ENCODE peak calls at places on chromosomes 5 and 9, in eight cellular contexts. E is MCF 10A, O is esophagus squamous epithelium, J is neural crest cell, B is hepatocyte, R is omental fat pad, N is vagina, G is PC-3. X is an unnamed sample.

GRCh38 chr5:157563373-157564148 is 12.0 kb downstream of the ADAM19 start:
- DNase-seq in J (no peak), B (no peak), G (peak), E (peak), R (no peak), O (no peak), N (peak), X (no peak)

GRCh38 chr5:6729400-6730310 is 16.4 kb downstream of the TENT4A start:
- DNase-seq in O (no peak), J (no peak), N (no peak), B (no peak), R (no peak), G (no peak), E (no peak), X (no peak)

GRCh38 chr5:172505403-172505759 is 51.1 kb upstream of the SH3PXD2B start:
- DNase-seq in B (no peak), J (no peak), R (no peak), N (peak), O (no peak), G (no peak), E (no peak), X (no peak)

GRCh38 chr5:1103505-1104326 is 8.1 kb downstream of the SLC12A7 start:
- DNase-seq in B (peak), R (no peak), O (no peak), G (no peak), J (no peak), E (no peak), N (no peak), X (no peak)

GRCh38 chr9:19630762-19631161 is 158.1 kb downstream of the SLC24A2 start:
- DNase-seq in G (no peak), O (no peak), J (no peak), N (no peak), B (no peak), R (no peak), E (no peak), X (no peak)

GRCh38 chr5:146426853-146427618 is 20.1 kb upstream of the TCERG1 start:
- DNase-seq in G (peak), E (peak), O (no peak), R (no peak), B (peak), N (no peak), J (no peak), X (peak)

GRCh38 chr9:113907282-113907681 is 31.2 kb downstream of the ZNF618 start:
- DNase-seq in O (no peak), R (no peak), G (no peak), N (peak), B (no peak), E (no peak), J (no peak), X (no peak)

GRCh38 chr5:131622633-131623032 is 12.4 kb downstream of the RAPGEF6 start:
- DNase-seq in E (no peak), N (no peak), B (no peak), R (no peak), G (peak), J (no peak), O (no peak), X (no peak)

GRCh38 chr9:82168585-82168984 is 180.0 kb downstream of the SPATA31D1 start:
- DNase-seq in N (no peak), G (peak), O (no peak), J (no peak), E (peak), B (peak), R (no peak), X (no peak)

GRCh38 chr5:120471971-120472370 is 7.9 kb downstream of the PRR16 start:
- DNase-seq in E (no peak), J (no peak), N (no peak), G (no peak), R (no peak), O (no peak), B (no peak), X (no peak)

GRCh38 chr9:137505421-137506140 is 44.6 kb downstream of the PNPLA7 start:
- DNase-seq in N (no peak), J (no peak), E (no peak), O (no peak), G (no peak), R (no peak), B (no peak), X (no peak)

GRCh38 chr5:122600924-122601323 is 174.0 kb upstream of the SNX2 start:
- DNase-seq in E (no peak), O (no peak), B (no peak), N (no peak), G (no peak), J (no peak), R (no peak), X (no peak)

GRCh38 chr5:132426525-132427138 is 57.1 kb downstream of the SLC22A5 start:
- DNase-seq in E (peak), G (peak), B (peak), R (peak), O (peak), N (peak), J (no peak), X (peak)

GRCh38 chr9:98851730-98852462 is 44.4 kb downstream of the GALNT12 start:
- DNase-seq in N (no peak), J (no peak), G (peak), E (no peak), O (no peak), B (no peak), R (no peak), X (no peak)

GRCh38 chr5:123066016-123066415 is 23.0 kb upstream of the PRDM6 start:
- DNase-seq in J (no peak), R (no peak), N (no peak), G (peak), E (peak), B (no peak), O (no peak), X (no peak)

GRCh38 chr5:50807661-50808060 is 141.2 kb downstream of the PARP8 start:
- DNase-seq in E (peak), N (no peak), R (no peak), J (no peak), G (no peak), B (no peak), O (no peak), X (no peak)

GRCh38 chr5:135645336-135645735 is 66.5 kb upstream of the CXCL14 start:
- DNase-seq in B (no peak), G (no peak), R (no peak), O (no peak), N (peak), J (no peak), E (peak), X (no peak)

GRCh38 chr5:111075520-111075919 is 4.0 kb downstream of the TSLP start:
- DNase-seq in B (no peak), O (no peak), G (peak), R (no peak), J (no peak), E (peak), N (no peak), X (no peak)

GRCh38 chr9:136981588-136982231 is 1.1 kb upstream of the LCNL1 start:
- DNase-seq in G (no peak), E (no peak), N (no peak), J (no peak), B (no peak), R (no peak), O (no peak), X (no peak)

GRCh38 chr5:79093762-79094161 is 17.8 kb upstream of the BHMT start:
- DNase-seq in E (no peak), R (no peak), N (no peak), J (no peak), O (no peak), B (peak), G (no peak), X (no peak)

GRCh38 chr9:34717996-34718614 is 8.2 kb upstream of the CCL21 start:
- DNase-seq in J (no peak), E (no peak), O (no peak), G (no peak), R (no peak), B (no peak), N (peak), X (no peak)

GRCh38 chr5:50963647-50964584 is 297.5 kb downstream of the PARP8 start:
- DNase-seq in J (peak), B (peak), E (no peak), R (no peak), N (peak), G (no peak), O (no peak), X (no peak)

GRCh38 chr5:9928266-9928750 is 298.2 kb upstream of the TAS2R1 start:
- DNase-seq in J (no peak), E (no peak), R (no peak), N (no peak), B (no peak), G (no peak), O (no peak), X (no peak)

GRCh38 chr9:108412755-108413154 is 443.0 kb downstream of the ACTL7B start:
- DNase-seq in J (no peak), E (peak), B (peak), G (peak), O (no peak), N (no peak), R (no peak), X (no peak)

GRCh38 chr5:159894149-159894720 is 22.0 kb upstream of the ADRA1B start:
- DNase-seq in G (no peak), E (no peak), J (no peak), N (no peak), R (no peak), B (no peak), O (no peak), X (no peak)

GRCh38 chr9:116100711-116101111 is 52.9 kb upstream of the PAPPA start:
- DNase-seq in N (no peak), J (no peak), O (no peak), B (no peak), E (peak), R (no peak), G (peak), X (no peak)
- TF ChIP-seq CTCF in N (no peak), J (no peak), O (no peak), B (no peak), E (no peak), R (no peak), G (no peak), X (no peak)

GRCh38 chr5:149452007-149452664 is 73.0 kb upstream of the IL17B start:
- DNase-seq in E (no peak), R (no peak), N (peak), B (peak), J (no peak), G (no peak), O (no peak), X (no peak)

GRCh38 chr5:149453618-149454415 is 74.7 kb upstream of the IL17B start:
- DNase-seq in J (no peak), E (no peak), B (no peak), R (no peak), G (no peak), O (no peak), N (no peak), X (no peak)

GRCh38 chr5:149450199-149450598 is 71.1 kb upstream of the IL17B start:
- DNase-seq in E (no peak), R (no peak), N (peak), J (no peak), B (no peak), O (no peak), G (no peak), X (no peak)

GRCh38 chr5:149455889-149456409 is 76.9 kb upstream of the IL17B start:
- DNase-seq in R (no peak), E (peak), O (no peak), J (no peak), B (peak), N (peak), G (peak), X (no peak)

DNA sequence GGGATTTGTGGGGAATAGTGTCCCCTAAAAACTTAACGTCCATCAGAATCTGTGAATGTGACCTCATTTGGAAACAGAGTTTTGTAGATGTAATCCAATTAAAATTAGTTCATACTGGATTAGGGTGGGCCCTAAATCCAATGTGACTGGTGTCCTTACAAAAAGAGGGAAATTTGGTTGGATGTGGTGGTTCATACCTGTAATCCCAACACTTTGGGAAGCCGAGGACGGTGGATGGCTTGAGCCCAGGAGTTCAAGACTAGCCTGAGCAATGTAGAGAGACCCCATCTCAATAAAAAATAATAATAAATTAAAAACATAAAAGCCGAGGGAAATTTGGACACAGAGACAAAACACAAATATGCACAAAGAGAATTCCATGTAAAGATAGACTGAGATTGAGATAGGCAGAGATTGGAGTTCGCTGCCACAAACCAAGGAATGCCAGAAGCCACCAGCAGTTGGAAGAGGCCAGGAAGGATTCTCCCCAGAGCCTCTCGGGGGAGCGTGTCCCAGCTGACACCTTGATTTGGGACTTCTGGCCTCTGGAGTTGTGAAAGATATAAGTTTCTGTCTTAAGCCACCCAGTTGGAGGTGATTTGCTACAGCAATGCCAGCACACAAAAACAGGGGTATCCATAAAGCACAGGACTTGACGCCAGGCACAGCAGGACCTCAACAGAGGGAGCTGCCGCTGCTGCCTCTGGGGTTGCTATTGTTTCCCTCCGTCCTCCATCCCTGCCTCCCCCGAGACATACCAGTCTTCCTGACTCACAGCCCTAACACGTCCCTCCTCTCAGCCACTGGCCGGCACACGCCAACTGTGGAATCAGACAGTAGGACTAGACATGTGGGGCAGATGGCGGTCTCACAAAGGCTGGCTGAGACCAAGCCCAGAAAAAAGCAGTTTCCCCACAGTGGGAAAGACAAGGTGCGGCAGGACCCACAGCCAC is 73.8 kb upstream of the IL17B start:
- DNase-seq in G (peak), E (peak), R (no peak), N (peak), O (no peak), B (peak), J (no peak), X (no peak)
- TF ChIP-seq CTCF in G (no peak), E (no peak), R (no peak), N (no peak), O (no peak), B (no peak), J (no peak), X (no peak)

GRCh38 chr9:89254058-89254772 is 56.8 kb upstream of the CKS2 start:
- DNase-seq in N (no peak), R (no peak), O (no peak), J (no peak), E (no peak), B (no peak), G (no peak), X (no peak)

GRCh38 chr9:89252910-89253309 is 58.1 kb upstream of the CKS2 start:
- DNase-seq in O (no peak), N (no peak), B (no peak), E (no peak), J (no peak), G (no peak), R (no peak), X (no peak)

GRCh38 chr9:89247431-89248370 is 63.3 kb upstream of the CKS2 start:
- DNase-seq in R (no peak), G (peak), B (peak), E (peak), J (no peak), N (no peak), O (no peak), X (no peak)

GRCh38 chr9:89246840-89247239 is 64.2 kb upstream of the CKS2 start:
- DNase-seq in N (no peak), J (no peak), R (no peak), E (no peak), O (no peak), G (no peak), B (no peak), X (no peak)

GRCh38 chr9:89249001-89249400 is 62.0 kb upstream of the CKS2 start:
- DNase-seq in E (no peak), N (no peak), B (no peak), O (no peak), G (no peak), R (no peak), J (no peak), X (no peak)
- TF ChIP-seq CTCF in E (no peak), N (no peak), B (no peak), O (no peak), G (no peak), R (no peak), J (no peak), X (no peak)

GRCh38 chr5:174246743-174247142 is 201.2 kb downstream of the NSG2 start:
- DNase-seq in N (no peak), J (no peak), B (no peak), G (no peak), R (no peak), E (no peak), O (no peak), X (no peak)

GRCh38 chr5:174245506-174245905 is 200.0 kb downstream of the NSG2 start:
- DNase-seq in B (peak), E (no peak), N (no peak), R (no peak), J (no peak), O (no peak), G (no peak), X (no peak)

GRCh38 chr5:174252121-174252520 is 206.6 kb downstream of the NSG2 start:
- DNase-seq in R (no peak), J (no peak), E (no peak), O (no peak), B (no peak), G (no peak), N (no peak), X (no peak)

GRCh38 chr5:174247239-174247638 is 201.7 kb downstream of the NSG2 start:
- DNase-seq in R (no peak), E (no peak), J (no peak), G (no peak), N (no peak), O (no peak), B (no peak), X (no peak)

DNA sequence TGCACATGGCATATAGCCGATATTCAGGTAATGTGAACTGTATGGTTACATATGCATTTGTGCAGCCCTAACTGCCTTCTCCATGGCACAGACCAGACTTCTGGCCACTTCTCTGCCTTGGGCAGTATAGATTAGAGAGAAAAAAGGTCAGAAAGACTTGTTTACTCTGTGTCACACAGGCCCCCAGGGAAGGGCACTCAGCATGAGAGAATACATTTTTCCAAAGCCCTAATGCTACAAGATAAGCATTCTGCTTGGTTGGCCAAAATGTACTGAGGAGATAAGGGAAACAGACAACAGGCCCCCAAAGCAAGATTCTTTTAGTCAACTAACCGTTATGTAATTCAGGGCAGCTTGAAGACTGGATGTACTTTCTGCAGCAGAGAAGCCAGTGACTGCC is 205.8 kb downstream of the NSG2 start:
- DNase-seq in R (no peak), G (no peak), E (no peak), N (no peak), J (no peak), B (no peak), O (no peak), X (no peak)
- TF ChIP-seq CTCF in R (no peak), G (no peak), E (no peak), N (no peak), J (no peak), B (no peak), O (no peak), X (no peak)

DNA sequence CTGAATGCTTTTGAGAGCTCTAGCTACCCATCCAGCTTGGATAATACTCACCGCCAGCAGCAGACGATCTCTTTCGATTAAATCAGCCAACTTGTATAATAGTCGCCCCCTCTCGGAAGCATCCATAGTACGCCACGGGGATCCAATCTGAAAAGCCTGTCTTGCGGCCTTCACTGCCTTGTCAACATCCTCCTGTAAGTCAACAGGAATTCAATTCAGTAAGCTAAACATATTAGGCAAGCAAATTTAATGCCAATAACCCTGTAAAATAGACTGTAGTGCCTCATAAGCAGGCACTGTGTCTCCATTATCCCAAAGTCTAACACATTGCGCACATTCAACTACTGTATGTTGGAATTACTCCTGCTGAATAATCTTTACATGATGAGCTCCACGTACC is 22.0 kb downstream of the ALDH1A1 start:
- DNase-seq in G (no peak), J (no peak), E (no peak), N (no peak), R (no peak), O (no peak), B (no peak), X (no peak)
- TF ChIP-seq CTCF in G (no peak), J (no peak), E (no peak), N (no peak), R (no peak), O (no peak), B (no peak), X (no peak)